ENCODE peak calls at places on chromosomes 7 and 10, in four cellular contexts. One of them, this sample, is unnamed.
A peak's percentile ranks its signal among the peaks of the same experiment; 100 is the strongest.

GRCh38 chr7:27160546-27161213 is 4.2 kb upstream of the HOXA7 start:
- DNase-seq in germinal center: peak; percentile 81
- DNase-seq in activated CD4-positive, alpha-beta T cell treated with anti-CD3 and anti-CD28 coated beads, Interleukin-2, amount 10 ng/mL, durations not matched to agents 7 days and 5 days: peak; percentile 76
- DNase-seq in mucosa of descending colon: peak; percentile 93
- DNase-seq in this sample: peak; percentile 65

GRCh38 chr7:139771001-139771956 is 6.5 kb downstream of the HIPK2 start:
- DNase-seq in germinal center: no peak
- DNase-seq in activated CD4-positive, alpha-beta T cell treated with anti-CD3 and anti-CD28 coated beads, Interleukin-2, amount 10 ng/mL, durations not matched to agents 7 days and 5 days: no peak
- DNase-seq in mucosa of descending colon: no peak
- DNase-seq in this sample: no peak

GRCh38 chr7:128102490-128103291 is 71.5 kb upstream of the LRRC4 start:
- DNase-seq in mucosa of descending colon: no peak
- DNase-seq in activated CD4-positive, alpha-beta T cell treated with anti-CD3 and anti-CD28 coated beads, Interleukin-2, amount 10 ng/mL, durations not matched to agents 7 days and 5 days: no peak
- DNase-seq in germinal center: no peak
- DNase-seq in this sample: no peak

GRCh38 chr7:87878208-87878735 is 2.0 kb downstream of the DBF4 start:
- DNase-seq in mucosa of descending colon: no peak
- DNase-seq in germinal center: no peak
- DNase-seq in activated CD4-positive, alpha-beta T cell treated with anti-CD3 and anti-CD28 coated beads, Interleukin-2, amount 10 ng/mL, durations not matched to agents 7 days and 5 days: no peak
- DNase-seq in this sample: no peak

GRCh38 chr7:99142727-99143521 is 984 bp downstream of the SMURF1 start:
- DNase-seq in activated CD4-positive, alpha-beta T cell treated with anti-CD3 and anti-CD28 coated beads, Interleukin-2, amount 10 ng/mL, durations not matched to agents 7 days and 5 days: peak; percentile 91
- DNase-seq in germinal center: peak; percentile 86
- DNase-seq in mucosa of descending colon: peak; percentile 98
- DNase-seq in this sample: peak; percentile 77

GRCh38 chr7:41582116-41582515 is 120.8 kb downstream of the INHBA start:
- DNase-seq in germinal center: no peak
- DNase-seq in mucosa of descending colon: no peak
- DNase-seq in activated CD4-positive, alpha-beta T cell treated with anti-CD3 and anti-CD28 coated beads, Interleukin-2, amount 10 ng/mL, durations not matched to agents 7 days and 5 days: no peak
- DNase-seq in this sample: no peak

GRCh38 chr7:148379693-148380092 is 210.9 kb upstream of the C7orf33 start:
- DNase-seq in mucosa of descending colon: no peak
- DNase-seq in germinal center: no peak
- DNase-seq in activated CD4-positive, alpha-beta T cell treated with anti-CD3 and anti-CD28 coated beads, Interleukin-2, amount 10 ng/mL, durations not matched to agents 7 days and 5 days: no peak
- DNase-seq in this sample: no peak

GRCh38 chr7:69858471-69858870 is 260.2 kb downstream of the AUTS2 start:
- DNase-seq in activated CD4-positive, alpha-beta T cell treated with anti-CD3 and anti-CD28 coated beads, Interleukin-2, amount 10 ng/mL, durations not matched to agents 7 days and 5 days: no peak
- DNase-seq in mucosa of descending colon: no peak
- DNase-seq in germinal center: no peak
- DNase-seq in this sample: no peak

GRCh38 chr10:74718208-74718607 is 108.2 kb upstream of the KAT6B start:
- DNase-seq in activated CD4-positive, alpha-beta T cell treated with anti-CD3 and anti-CD28 coated beads, Interleukin-2, amount 10 ng/mL, durations not matched to agents 7 days and 5 days: no peak
- DNase-seq in mucosa of descending colon: no peak
- DNase-seq in germinal center: no peak
- DNase-seq in this sample: no peak

This sample was measured in activated T-helper 2 cell treated with anti-CD3 and anti-CD28 coated beads, Interferon-gamma antibody, Interleukin-2, Interleukin-4, amounts not matched to agents 10 μg/mL and 5 μg/mL and 100 μg/mL, durations not matched to agents 14 hours and 24 hours and 36 hours.